ENCODE peak calls at places on chromosomes 16 and 17, in nine cellular contexts. One of them, this sample, is unnamed.

GRCh38 chr16:24729967-24730815 is 740 bp downstream of the TNRC6A start:
- DNase-seq in esophagus muscularis mucosa: no peak
- DNase-seq in CD8-positive, alpha-beta memory T cell: no peak
- DNase-seq in left lung: no peak
- DNase-seq in Peyer's patch: peak
- DNase-seq in astrocyte of the spinal cord: peak
- DNase-seq in lower leg skin: peak
- DNase-seq in mesenchymal stem cell: peak
- DNase-seq in GM12864: no peak
- DNase-seq in this sample: peak

GRCh38 chr16:10929853-10930754 is 12.2 kb downstream of the DEXI start:
- DNase-seq in CD8-positive, alpha-beta memory T cell: no peak
- DNase-seq in Peyer's patch: no peak
- DNase-seq in GM12864: no peak
- DNase-seq in esophagus muscularis mucosa: no peak
- DNase-seq in mesenchymal stem cell: no peak
- DNase-seq in astrocyte of the spinal cord: peak
- DNase-seq in left lung: no peak
- DNase-seq in lower leg skin: no peak
- DNase-seq in this sample: peak

GRCh38 chr16:29962344-29962994 is 590 bp downstream of the TMEM219 start:
- DNase-seq in GM12864: no peak
- DNase-seq in CD8-positive, alpha-beta memory T cell: no peak
- DNase-seq in esophagus muscularis mucosa: no peak
- DNase-seq in mesenchymal stem cell: peak
- DNase-seq in lower leg skin: no peak
- DNase-seq in left lung: no peak
- DNase-seq in astrocyte of the spinal cord: peak
- DNase-seq in Peyer's patch: peak
- DNase-seq in this sample: no peak

GRCh38 chr17:48727415-48728175 is 955 bp downstream of the HOXB13 start:
- DNase-seq in CD8-positive, alpha-beta memory T cell: no peak
- DNase-seq in GM12864: no peak
- DNase-seq in astrocyte of the spinal cord: no peak
- DNase-seq in left lung: no peak
- DNase-seq in lower leg skin: no peak
- DNase-seq in mesenchymal stem cell: no peak
- DNase-seq in Peyer's patch: no peak
- DNase-seq in esophagus muscularis mucosa: no peak
- DNase-seq in this sample: no peak

GRCh38 chr17:21295036-21295952 is 10.8 kb downstream of the MAP2K3 start:
- DNase-seq in lower leg skin: no peak
- DNase-seq in astrocyte of the spinal cord: peak
- DNase-seq in GM12864: no peak
- DNase-seq in left lung: peak
- DNase-seq in mesenchymal stem cell: peak
- DNase-seq in esophagus muscularis mucosa: no peak
- DNase-seq in Peyer's patch: no peak
- DNase-seq in CD8-positive, alpha-beta memory T cell: no peak
- DNase-seq in this sample: no peak

GRCh38 chr16:10098991-10099390 is 83.2 kb downstream of the GRIN2A start:
- DNase-seq in astrocyte of the spinal cord: no peak
- DNase-seq in CD8-positive, alpha-beta memory T cell: no peak
- DNase-seq in GM12864: no peak
- DNase-seq in lower leg skin: no peak
- DNase-seq in Peyer's patch: no peak
- DNase-seq in esophagus muscularis mucosa: no peak
- DNase-seq in mesenchymal stem cell: no peak
- DNase-seq in left lung: no peak
- DNase-seq in this sample: no peak

GRCh38 chr17:13079010-13079409 is 61.2 kb upstream of the ELAC2 start:
- DNase-seq in mesenchymal stem cell: no peak
- DNase-seq in astrocyte of the spinal cord: no peak
- DNase-seq in CD8-positive, alpha-beta memory T cell: no peak
- DNase-seq in GM12864: no peak
- DNase-seq in lower leg skin: no peak
- DNase-seq in esophagus muscularis mucosa: no peak
- DNase-seq in left lung: no peak
- DNase-seq in Peyer's patch: no peak
- DNase-seq in this sample: no peak

GRCh38 chr17:8001976-8002645 is at the start of gene GUCY2D:
- DNase-seq in CD8-positive, alpha-beta memory T cell: no peak
- DNase-seq in left lung: peak
- DNase-seq in mesenchymal stem cell: no peak
- DNase-seq in astrocyte of the spinal cord: no peak
- DNase-seq in esophagus muscularis mucosa: no peak
- DNase-seq in lower leg skin: no peak
- DNase-seq in GM12864: no peak
- DNase-seq in Peyer's patch: peak
- DNase-seq in this sample: no peak

GRCh38 chr17:56653877-56654276 is 60.4 kb downstream of the NOG start:
- DNase-seq in mesenchymal stem cell: peak
- DNase-seq in CD8-positive, alpha-beta memory T cell: no peak
- DNase-seq in Peyer's patch: peak
- DNase-seq in lower leg skin: no peak
- DNase-seq in esophagus muscularis mucosa: no peak
- DNase-seq in GM12864: peak
- DNase-seq in astrocyte of the spinal cord: peak
- DNase-seq in left lung: no peak
- DNase-seq in this sample: no peak

GRCh38 chr16:31134625-31135534 is 647 bp downstream of the PRSS8 start:
- DNase-seq in CD8-positive, alpha-beta memory T cell: no peak
- DNase-seq in left lung: peak
- DNase-seq in Peyer's patch: no peak
- DNase-seq in astrocyte of the spinal cord: no peak
- DNase-seq in mesenchymal stem cell: peak
- DNase-seq in lower leg skin: no peak
- DNase-seq in esophagus muscularis mucosa: no peak
- DNase-seq in GM12864: no peak
- DNase-seq in this sample: no peak

GRCh38 chr16:19005561-19006445 is 22.1 kb downstream of the TMC7 start:
- DNase-seq in left lung: no peak
- DNase-seq in mesenchymal stem cell: no peak
- DNase-seq in CD8-positive, alpha-beta memory T cell: no peak
- DNase-seq in lower leg skin: peak
- DNase-seq in GM12864: no peak
- DNase-seq in astrocyte of the spinal cord: peak
- DNase-seq in Peyer's patch: no peak
- DNase-seq in esophagus muscularis mucosa: no peak
- DNase-seq in this sample: peak

DNA sequence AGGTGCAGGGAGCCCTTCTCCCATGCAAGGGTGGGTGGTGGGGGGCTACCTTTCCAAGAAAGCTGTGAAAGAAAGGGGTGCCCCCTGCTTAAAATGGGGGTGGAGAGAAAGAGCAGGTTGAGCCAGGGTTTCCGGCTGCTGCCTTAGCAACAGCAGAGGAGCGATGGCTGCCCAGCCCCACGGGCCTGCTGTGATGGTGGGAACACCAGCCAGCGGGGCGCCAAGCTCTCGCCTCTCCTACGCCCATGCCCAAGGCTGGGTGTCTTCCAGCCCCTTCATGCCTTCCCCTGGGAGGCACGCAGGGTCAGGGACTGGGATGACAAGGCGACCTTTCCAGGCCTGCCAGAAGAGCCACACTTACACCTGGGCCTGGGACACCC is 3.0 kb downstream of the FMNL1 start:
- DNase-seq in Peyer's patch: peak
- DNase-seq in esophagus muscularis mucosa: no peak
- DNase-seq in astrocyte of the spinal cord: no peak
- DNase-seq in CD8-positive, alpha-beta memory T cell: no peak
- DNase-seq in lower leg skin: no peak
- DNase-seq in GM12864: no peak
- DNase-seq in mesenchymal stem cell: no peak
- DNase-seq in left lung: peak
- DNase-seq in this sample: peak
- H3K4me3 ChIP-seq in Peyer's patch: no peak
- H3K4me3 ChIP-seq in esophagus muscularis mucosa: no peak
- H3K4me3 ChIP-seq in astrocyte of the spinal cord: no peak
- H3K4me3 ChIP-seq in CD8-positive, alpha-beta memory T cell: peak
- H3K4me3 ChIP-seq in lower leg skin: no peak
- H3K4me3 ChIP-seq in GM12864: peak
- H3K4me3 ChIP-seq in mesenchymal stem cell: no peak
- H3K4me3 ChIP-seq in left lung: peak
- H3K4me3 ChIP-seq in this sample: no peak

DNA sequence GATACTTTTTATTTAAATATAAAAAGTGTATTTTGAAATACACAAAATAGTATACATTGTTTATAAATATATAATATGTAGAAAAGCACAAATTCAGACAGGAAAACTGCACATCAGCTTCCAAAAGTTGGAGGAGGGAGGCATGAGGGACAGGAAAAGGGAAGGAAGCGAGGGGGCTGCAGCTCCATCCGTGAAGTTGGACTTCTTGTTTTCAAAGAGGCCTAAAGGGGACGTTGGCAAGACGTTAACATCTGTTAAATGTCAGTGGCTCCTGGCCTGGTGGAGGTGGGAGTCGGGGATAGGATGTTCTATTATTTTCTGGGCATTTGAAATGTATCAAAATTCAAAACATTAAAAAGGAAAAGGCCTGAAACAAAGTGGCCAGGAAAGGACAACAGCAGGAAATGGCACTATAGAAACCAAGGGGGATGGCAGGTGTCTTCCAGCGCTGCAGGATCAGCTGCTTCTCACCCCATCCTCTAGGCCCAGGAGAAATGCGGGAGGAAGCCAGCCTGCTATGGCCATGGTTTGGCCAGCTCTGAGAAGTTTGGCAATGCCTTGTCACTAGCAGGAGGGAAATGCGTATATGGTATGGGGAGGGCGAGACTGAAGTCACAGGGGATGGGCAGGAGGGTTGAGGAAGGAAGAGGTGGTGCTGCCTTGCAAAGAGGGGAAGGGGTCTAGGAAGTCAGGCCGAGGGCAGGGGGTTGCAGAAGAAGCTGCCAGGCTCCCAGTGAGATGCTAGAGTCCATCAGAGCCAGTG is 6.4 kb downstream of the CMTM2 start:
- DNase-seq in CD8-positive, alpha-beta memory T cell: no peak
- DNase-seq in Peyer's patch: no peak
- DNase-seq in astrocyte of the spinal cord: no peak
- DNase-seq in esophagus muscularis mucosa: no peak
- DNase-seq in lower leg skin: no peak
- DNase-seq in GM12864: no peak
- DNase-seq in mesenchymal stem cell: no peak
- DNase-seq in left lung: no peak
- DNase-seq in this sample: no peak
- H3K4me3 ChIP-seq in CD8-positive, alpha-beta memory T cell: no peak
- H3K4me3 ChIP-seq in Peyer's patch: no peak
- H3K4me3 ChIP-seq in astrocyte of the spinal cord: no peak
- H3K4me3 ChIP-seq in esophagus muscularis mucosa: no peak
- H3K4me3 ChIP-seq in lower leg skin: no peak
- H3K4me3 ChIP-seq in GM12864: no peak
- H3K4me3 ChIP-seq in mesenchymal stem cell: no peak
- H3K4me3 ChIP-seq in left lung: no peak
- H3K4me3 ChIP-seq in this sample: no peak

GRCh38 chr17:45948881-45949624 is 50.0 kb upstream of the STH start:
- DNase-seq in lower leg skin: peak
- DNase-seq in CD8-positive, alpha-beta memory T cell: peak
- DNase-seq in astrocyte of the spinal cord: peak
- DNase-seq in left lung: peak
- DNase-seq in mesenchymal stem cell: peak
- DNase-seq in esophagus muscularis mucosa: no peak
- DNase-seq in Peyer's patch: peak
- DNase-seq in GM12864: no peak
- DNase-seq in this sample: peak
- H3K4me3 ChIP-seq in lower leg skin: no peak
- H3K4me3 ChIP-seq in CD8-positive, alpha-beta memory T cell: peak
- H3K4me3 ChIP-seq in astrocyte of the spinal cord: no peak
- H3K4me3 ChIP-seq in left lung: no peak
- H3K4me3 ChIP-seq in mesenchymal stem cell: peak
- H3K4me3 ChIP-seq in esophagus muscularis mucosa: peak
- H3K4me3 ChIP-seq in Peyer's patch: no peak
- H3K4me3 ChIP-seq in GM12864: peak
- H3K4me3 ChIP-seq in this sample: peak

DNA sequence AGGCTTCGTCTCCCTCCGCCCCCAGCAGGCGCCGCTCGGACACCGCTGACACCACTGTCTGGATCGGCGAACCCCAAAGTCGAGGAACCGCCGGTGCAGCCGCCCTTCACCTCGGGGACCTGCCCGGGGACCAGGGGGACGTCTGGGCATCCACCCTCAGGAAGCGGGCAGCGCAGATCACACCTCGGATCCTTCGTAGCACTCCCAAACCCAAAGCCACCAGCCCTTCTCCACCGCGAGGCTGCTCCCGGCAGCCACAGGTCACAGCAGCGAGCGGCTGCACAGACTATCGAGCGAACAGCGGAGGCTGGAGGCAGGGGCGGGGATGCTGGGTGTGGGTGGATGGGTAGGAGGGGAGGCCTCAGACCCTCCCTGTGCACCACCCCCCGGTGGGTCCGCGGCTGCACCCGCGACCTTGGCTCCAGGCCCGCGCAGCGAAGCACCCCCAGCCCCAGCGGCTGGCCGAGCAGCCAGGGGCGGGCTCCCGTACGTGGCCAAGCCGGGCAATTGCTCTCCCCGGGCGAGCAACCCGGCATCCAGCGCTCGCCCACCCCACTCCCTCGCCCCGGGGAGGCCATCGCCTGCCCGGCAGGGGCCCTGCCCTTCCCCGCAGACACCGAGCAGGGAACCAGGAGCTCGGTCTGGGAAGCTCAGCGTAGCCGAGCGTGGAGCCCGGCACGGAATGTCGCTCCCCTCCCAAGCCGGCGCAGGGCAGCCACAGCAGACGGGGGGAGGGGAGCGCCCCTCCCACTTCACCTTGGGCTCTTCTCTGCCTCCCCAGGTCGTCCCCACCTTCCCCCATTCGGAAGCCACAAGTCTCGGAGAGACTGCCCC is 1.0 kb downstream of the SDK2 start:
- DNase-seq in CD8-positive, alpha-beta memory T cell: no peak
- DNase-seq in left lung: peak
- DNase-seq in astrocyte of the spinal cord: no peak
- DNase-seq in esophagus muscularis mucosa: no peak
- DNase-seq in lower leg skin: no peak
- DNase-seq in GM12864: no peak
- DNase-seq in Peyer's patch: peak
- DNase-seq in mesenchymal stem cell: peak
- DNase-seq in this sample: peak
- H3K4me3 ChIP-seq in CD8-positive, alpha-beta memory T cell: peak
- H3K4me3 ChIP-seq in left lung: peak
- H3K4me3 ChIP-seq in astrocyte of the spinal cord: no peak
- H3K4me3 ChIP-seq in esophagus muscularis mucosa: peak
- H3K4me3 ChIP-seq in lower leg skin: peak
- H3K4me3 ChIP-seq in GM12864: no peak
- H3K4me3 ChIP-seq in Peyer's patch: peak
- H3K4me3 ChIP-seq in mesenchymal stem cell: peak
- H3K4me3 ChIP-seq in this sample: peak

DNA sequence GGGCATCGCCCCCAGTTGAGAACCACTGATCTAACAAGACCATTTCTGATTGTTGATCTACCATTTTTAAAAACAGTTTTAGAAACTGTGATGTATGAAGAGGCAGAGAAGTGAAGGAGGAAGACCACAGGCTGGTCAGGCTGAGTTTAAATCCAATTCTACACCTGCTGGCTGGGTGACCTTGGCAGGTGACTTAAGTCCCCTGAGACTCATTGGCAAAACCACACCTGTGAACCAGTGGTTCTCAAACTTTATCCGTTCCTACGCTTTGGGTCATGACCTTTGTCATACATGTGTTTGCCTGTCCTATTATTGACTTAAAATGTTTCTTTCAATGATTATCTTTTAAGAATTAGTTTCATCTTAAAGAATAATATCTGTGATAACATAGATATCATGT is 2.3 kb downstream of the GP2 start:
- DNase-seq in astrocyte of the spinal cord: no peak
- DNase-seq in mesenchymal stem cell: no peak
- DNase-seq in esophagus muscularis mucosa: no peak
- DNase-seq in lower leg skin: no peak
- DNase-seq in left lung: no peak
- DNase-seq in GM12864: no peak
- DNase-seq in Peyer's patch: no peak
- DNase-seq in CD8-positive, alpha-beta memory T cell: no peak
- DNase-seq in this sample: no peak
- H3K4me3 ChIP-seq in astrocyte of the spinal cord: no peak
- H3K4me3 ChIP-seq in mesenchymal stem cell: no peak
- H3K4me3 ChIP-seq in esophagus muscularis mucosa: no peak
- H3K4me3 ChIP-seq in lower leg skin: no peak
- H3K4me3 ChIP-seq in left lung: no peak
- H3K4me3 ChIP-seq in GM12864: no peak
- H3K4me3 ChIP-seq in Peyer's patch: no peak
- H3K4me3 ChIP-seq in CD8-positive, alpha-beta memory T cell: no peak
- H3K4me3 ChIP-seq in this sample: no peak